ENCODE peak calls at places on chromosomes 3 and 15, in seven cellular contexts. V is GM12878, T is K562, I is GM23338, S is Panc1, C is HepG2, H is SK-N-SH. B is an unnamed sample.

GRCh38 chr3:113532698-113533533 is 561 bp downstream of the SIDT1 start:
- DNase-seq in V (no peak), T (no peak), I (peak; percentile 63), S (no peak), C (no peak), H (peak; percentile 79), B (no peak)

GRCh38 chr3:174776123-174776522 is 83.0 kb upstream of the NAALADL2 start:
- DNase-seq in V (no peak), T (no peak), I (no peak), S (no peak), C (no peak), H (no peak), B (no peak)

GRCh38 chr15:48147358-48147757 is 26.6 kb downstream of the SLC24A5 start:
- DNase-seq in V (no peak), T (no peak), I (no peak), S (no peak), C (no peak), H (no peak), B (no peak)

GRCh38 chr3:173267716-173268115 is 126.7 kb upstream of the SPATA16 start:
- DNase-seq in V (no peak), T (no peak), I (no peak), S (no peak), C (no peak), H (no peak), B (no peak)

GRCh38 chr3:195914648-195915473 is 6.5 kb upstream of the TNK2 start:
- DNase-seq in V (peak; percentile 66), T (peak; percentile 96), I (peak; percentile 99), S (peak; percentile 88), C (peak; percentile 91), H (peak; percentile 91), B (peak; percentile 86)

GRCh38 chr15:35723120-35723707 is 177.2 kb upstream of the DPH6 start:
- DNase-seq in V (no peak), T (no peak), I (no peak), S (no peak), C (no peak), H (no peak), B (no peak)

GRCh38 chr3:178076718-178077117 is 459.5 kb upstream of the KCNMB2 start:
- DNase-seq in V (no peak), T (no peak), I (no peak), S (no peak), C (no peak), H (no peak), B (no peak)

GRCh38 chr15:64552281-64552948 is 92.0 kb downstream of the ZNF609 start:
- DNase-seq in V (no peak), T (no peak), I (no peak), S (no peak), C (no peak), H (no peak), B (no peak)

GRCh38 chr15:45276851-45277250 is 24.8 kb downstream of the SLC28A2 start:
- DNase-seq in V (peak; percentile 11), T (peak; percentile 31), I (peak; percentile 50), S (no peak), C (peak; percentile 50), H (peak; percentile 55), B (peak; percentile 10)

DNA sequence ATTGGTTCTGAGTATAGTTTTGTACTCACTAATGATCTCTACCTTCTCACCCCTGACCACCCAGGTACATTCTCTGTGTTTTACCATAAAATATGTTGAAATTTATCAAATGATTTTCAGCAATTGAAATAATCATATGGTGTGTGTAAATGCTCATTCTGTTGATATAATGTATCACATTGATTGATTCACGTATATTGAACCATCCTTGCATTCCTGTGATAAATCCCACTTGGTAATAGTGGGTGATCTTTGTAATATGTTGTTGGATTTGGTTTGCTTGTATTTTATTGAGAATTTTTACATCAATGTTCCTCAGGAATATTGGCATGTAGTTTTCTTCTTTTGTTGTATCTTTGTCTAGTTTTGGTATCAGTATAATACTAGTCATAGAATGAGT is 1497.6 kb downstream of the OTOL1 start:
- DNase-seq in V (no peak), T (no peak), I (no peak), S (no peak), C (no peak), H (no peak), B (no peak)
- TF ChIP-seq REST in V (no peak), T (no peak), I (no peak), S (no peak), C (no peak), H (no peak), B (no peak)

GRCh38 chr3:66539466-66539989 is 38.7 kb upstream of the LRIG1 start:
- DNase-seq in V (no peak), T (no peak), I (no peak), S (no peak), C (no peak), H (no peak), B (no peak)

GRCh38 chr3:66537735-66538134 is 36.9 kb upstream of the LRIG1 start:
- DNase-seq in V (no peak), T (no peak), I (no peak), S (no peak), C (no peak), H (no peak), B (no peak)

GRCh38 chr3:66534304-66534703 is 33.5 kb upstream of the LRIG1 start:
- DNase-seq in V (no peak), T (no peak), I (no peak), S (no peak), C (no peak), H (no peak), B (no peak)

GRCh38 chr3:66538390-66538789 is 37.6 kb upstream of the LRIG1 start:
- DNase-seq in V (no peak), T (no peak), I (no peak), S (no peak), C (no peak), H (no peak), B (no peak)

GRCh38 chr3:66536791-66537190 is 36.0 kb upstream of the LRIG1 start:
- DNase-seq in V (no peak), T (no peak), I (no peak), S (no peak), C (no peak), H (no peak), B (no peak)
- H3K27ac ChIP-seq in V (no peak overlapping the region), T (no peak overlapping the region), I (no peak overlapping the region), S (no peak overlapping the region), C (no peak overlapping the region), H (no peak overlapping the region), B (no peak overlapping the region)

GRCh38 chr15:75450307-75451201 is 936 bp downstream of the SIN3A start:
- DNase-seq in V (peak; percentile 87), T (peak; percentile 98), I (peak; percentile 99), S (peak; percentile 64), C (peak; percentile 93), H (peak; percentile 88), B (peak; percentile 95)

GRCh38 chr15:75451674-75452363 is at the start of gene SIN3A:
- DNase-seq in V (peak; percentile 99), T (peak; percentile 99), I (peak; percentile 100), S (peak; percentile 99), C (peak; percentile 100), H (peak; percentile 77), B (peak; percentile 100)

GRCh38 chr15:75452364-75452967 is 976 bp upstream of the SIN3A start:
- DNase-seq in V (peak; percentile 57), T (peak; percentile 91), I (peak; percentile 89), S (peak; percentile 80), C (peak; percentile 64), H (no peak), B (peak; percentile 88)

GRCh38 chr15:75449585-75450306 is 1.7 kb downstream of the SIN3A start:
- DNase-seq in V (no peak), T (no peak), I (no peak), S (no peak), C (no peak), H (no peak), B (no peak)

GRCh38 chr15:75451202-75451673 is 252 bp downstream of the SIN3A start:
- DNase-seq in V (no peak), T (no peak), I (no peak), S (no peak), C (no peak), H (no peak), B (no peak)
- TF ChIP-seq POLR2AphosphoS5 in V (no peak), T (no peak), I (no peak), S (no peak), C (no peak), H (no peak), B (peak; percentile 20)

GRCh38 chr3:27559835-27560234 is 75.7 kb upstream of the SLC4A7 start:
- DNase-seq in V (no peak), T (no peak), I (no peak), S (no peak), C (no peak), H (peak; percentile 47), B (no peak)
- TF ChIP-seq REST in V (no peak), T (no peak), I (no peak), S (no peak), C (no peak), H (no peak), B (no peak)

GRCh38 chr15:87144775-87145174 is 1065.1 kb downstream of the AGBL1 start:
- DNase-seq in V (no peak), T (no peak), I (no peak), S (no peak), C (no peak), H (peak; percentile 7), B (no peak)

GRCh38 chr15:87145686-87146085 is 1066.0 kb downstream of the AGBL1 start:
- DNase-seq in V (no peak), T (no peak), I (no peak), S (no peak), C (no peak), H (no peak), B (no peak)

GRCh38 chr15:87142096-87142495 is 1062.4 kb downstream of the AGBL1 start:
- DNase-seq in V (no peak), T (no peak), I (no peak), S (no peak), C (no peak), H (no peak), B (no peak)
- H3K27ac ChIP-seq in V (no peak overlapping the region), T (no peak overlapping the region), I (no peak overlapping the region), S (no peak overlapping the region), C (no peak overlapping the region), H (no peak overlapping the region), B (no peak overlapping the region)

DNA sequence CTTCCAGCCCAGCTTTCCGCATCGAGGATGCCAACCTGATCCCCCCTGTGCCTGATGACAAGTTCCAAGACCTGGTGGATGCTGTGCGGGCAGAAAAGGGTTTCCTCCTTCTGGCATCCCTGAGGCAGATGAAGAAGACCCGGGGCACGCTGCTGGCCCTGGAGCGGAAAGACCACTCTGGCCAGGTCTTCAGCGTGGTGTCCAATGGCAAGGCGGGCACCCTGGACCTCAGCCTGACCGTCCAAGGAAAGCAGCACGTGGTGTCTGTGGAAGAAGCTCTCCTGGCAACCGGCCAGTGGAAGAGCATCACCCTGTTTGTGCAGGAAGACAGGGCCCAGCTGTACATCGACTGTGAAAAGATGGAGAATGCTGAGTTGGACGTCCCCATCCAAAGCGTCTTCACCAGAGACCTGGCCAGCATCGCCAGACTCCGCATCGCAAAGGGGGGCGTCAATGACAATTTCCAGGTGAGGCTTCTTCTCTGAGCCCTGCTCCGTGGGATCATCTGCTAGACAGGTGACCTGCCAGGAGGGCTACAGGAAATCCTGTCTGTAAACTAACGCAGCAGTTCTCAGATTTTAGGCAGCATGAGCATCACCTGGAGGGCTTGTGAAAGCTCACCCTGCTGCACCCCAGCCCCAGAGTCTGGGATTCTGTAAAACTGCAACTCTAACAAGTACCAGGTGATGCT is 1.6 kb downstream of the THBS1 start:
- DNase-seq in V (no peak), T (no peak), I (no peak), S (no peak), C (no peak), H (no peak), B (no peak)
- TF ChIP-seq POLR2AphosphoS5 in V (no peak), T (no peak), I (no peak), S (no peak), C (no peak), H (no peak), B (no peak)

B was measured in HL-60.